ENCODE peak calls at places on chromosomes 2 and 18, in seven cellular contexts. One of them, this sample, is unnamed.

GRCh38 chr2:167342769-167343168 is 454.5 kb downstream of the XIRP2 start:
- DNase-seq in GM12865: no peak
- DNase-seq in stomach: no peak
- DNase-seq in spleen: no peak
- DNase-seq in endothelial cell of umbilical vein: peak
- DNase-seq in heart right ventricle: no peak
- DNase-seq in AG10803: no peak
- DNase-seq in this sample: peak

GRCh38 chr2:176999331-176999730 is 213.3 kb upstream of the HNRNPA3 start:
- DNase-seq in AG10803: peak
- DNase-seq in endothelial cell of umbilical vein: no peak
- DNase-seq in GM12865: peak
- DNase-seq in stomach: no peak
- DNase-seq in spleen: no peak
- DNase-seq in heart right ventricle: no peak
- DNase-seq in this sample: peak

GRCh38 chr2:218345491-218346176 is 11.0 kb upstream of the CATIP start:
- DNase-seq in AG10803: no peak
- DNase-seq in endothelial cell of umbilical vein: no peak
- DNase-seq in stomach: no peak
- DNase-seq in GM12865: no peak
- DNase-seq in spleen: no peak
- DNase-seq in heart right ventricle: no peak
- DNase-seq in this sample: no peak

GRCh38 chr18:32930695-32931301 is 158.0 kb upstream of the KLHL14 start:
- DNase-seq in endothelial cell of umbilical vein: peak
- DNase-seq in spleen: no peak
- DNase-seq in AG10803: peak
- DNase-seq in GM12865: peak
- DNase-seq in heart right ventricle: no peak
- DNase-seq in stomach: no peak
- DNase-seq in this sample: peak

GRCh38 chr2:218370410-218371063 is 11.5 kb upstream of the SLC11A1 start:
- DNase-seq in stomach: peak
- DNase-seq in endothelial cell of umbilical vein: no peak
- DNase-seq in GM12865: no peak
- DNase-seq in spleen: peak
- DNase-seq in heart right ventricle: no peak
- DNase-seq in AG10803: peak
- DNase-seq in this sample: peak

GRCh38 chr2:98570356-98570755 is 38.0 kb downstream of the COA5 start:
- DNase-seq in heart right ventricle: no peak
- DNase-seq in GM12865: no peak
- DNase-seq in stomach: no peak
- DNase-seq in endothelial cell of umbilical vein: no peak
- DNase-seq in spleen: no peak
- DNase-seq in AG10803: no peak
- DNase-seq in this sample: no peak

GRCh38 chr2:138949517-138949916 is 169.3 kb upstream of the NXPH2 start:
- DNase-seq in heart right ventricle: no peak
- DNase-seq in AG10803: no peak
- DNase-seq in GM12865: no peak
- DNase-seq in stomach: no peak
- DNase-seq in endothelial cell of umbilical vein: peak
- DNase-seq in spleen: no peak
- DNase-seq in this sample: no peak

GRCh38 chr18:42525905-42526304 is 570.9 kb downstream of the PIK3C3 start:
- DNase-seq in stomach: peak
- DNase-seq in AG10803: no peak
- DNase-seq in spleen: no peak
- DNase-seq in endothelial cell of umbilical vein: no peak
- DNase-seq in GM12865: no peak
- DNase-seq in heart right ventricle: no peak
- DNase-seq in this sample: no peak

GRCh38 chr18:11733031-11733430 is 44.0 kb downstream of the GNAL start:
- DNase-seq in spleen: peak
- DNase-seq in GM12865: peak
- DNase-seq in AG10803: peak
- DNase-seq in stomach: peak
- DNase-seq in endothelial cell of umbilical vein: peak
- DNase-seq in heart right ventricle: peak
- DNase-seq in this sample: peak

GRCh38 chr2:100235581-100235980 is 86.7 kb downstream of the LONRF2 start:
- DNase-seq in AG10803: no peak
- DNase-seq in heart right ventricle: no peak
- DNase-seq in spleen: peak
- DNase-seq in GM12865: no peak
- DNase-seq in endothelial cell of umbilical vein: no peak
- DNase-seq in stomach: peak
- DNase-seq in this sample: no peak

GRCh38 chr2:8399731-8400130 is 282.1 kb upstream of the ID2 start:
- DNase-seq in stomach: no peak
- DNase-seq in GM12865: no peak
- DNase-seq in endothelial cell of umbilical vein: no peak
- DNase-seq in AG10803: no peak
- DNase-seq in spleen: no peak
- DNase-seq in heart right ventricle: no peak
- DNase-seq in this sample: no peak

GRCh38 chr18:36381075-36381474 is 83.6 kb downstream of the FHOD3 start:
- DNase-seq in endothelial cell of umbilical vein: no peak
- DNase-seq in GM12865: no peak
- DNase-seq in spleen: no peak
- DNase-seq in AG10803: peak
- DNase-seq in heart right ventricle: no peak
- DNase-seq in stomach: no peak
- DNase-seq in this sample: no peak

GRCh38 chr18:54043484-54044256 is 180.8 kb downstream of the MBD2 start:
- DNase-seq in stomach: no peak
- DNase-seq in heart right ventricle: no peak
- DNase-seq in spleen: no peak
- DNase-seq in AG10803: no peak
- DNase-seq in GM12865: no peak
- DNase-seq in endothelial cell of umbilical vein: no peak
- DNase-seq in this sample: peak

GRCh38 chr2:74548919-74549684 is 4.6 kb downstream of the LOXL3 start:
- DNase-seq in GM12865: peak
- DNase-seq in spleen: peak
- DNase-seq in heart right ventricle: peak
- DNase-seq in AG10803: peak
- DNase-seq in endothelial cell of umbilical vein: peak
- DNase-seq in stomach: peak
- DNase-seq in this sample: no peak

GRCh38 chr2:95054016-95054415 is 28.5 kb downstream of the MAL start:
- DNase-seq in heart right ventricle: no peak
- DNase-seq in AG10803: no peak
- DNase-seq in spleen: peak
- DNase-seq in stomach: no peak
- DNase-seq in endothelial cell of umbilical vein: no peak
- DNase-seq in GM12865: no peak
- DNase-seq in this sample: no peak

GRCh38 chr2:3594493-3595281 is at the start of gene COLEC11:
- DNase-seq in heart right ventricle: peak
- DNase-seq in GM12865: no peak
- DNase-seq in endothelial cell of umbilical vein: peak
- DNase-seq in AG10803: peak
- DNase-seq in stomach: no peak
- DNase-seq in spleen: peak
- DNase-seq in this sample: peak

GRCh38 chr2:113251118-113251517 is 27.6 kb downstream of the PAX8 start:
- DNase-seq in heart right ventricle: no peak
- DNase-seq in stomach: no peak
- DNase-seq in endothelial cell of umbilical vein: no peak
- DNase-seq in spleen: no peak
- DNase-seq in AG10803: no peak
- DNase-seq in GM12865: peak
- DNase-seq in this sample: no peak

GRCh38 chr2:183010112-183010511 is 28.1 kb downstream of the NCKAP1 start:
- DNase-seq in heart right ventricle: peak
- DNase-seq in endothelial cell of umbilical vein: peak
- DNase-seq in GM12865: no peak
- DNase-seq in AG10803: peak
- DNase-seq in stomach: no peak
- DNase-seq in spleen: no peak
- DNase-seq in this sample: peak

GRCh38 chr2:178320011-178320410 is 125.7 kb downstream of the OSBPL6 start:
- DNase-seq in AG10803: no peak
- DNase-seq in spleen: no peak
- DNase-seq in endothelial cell of umbilical vein: no peak
- DNase-seq in GM12865: no peak
- DNase-seq in stomach: no peak
- DNase-seq in heart right ventricle: no peak
- DNase-seq in this sample: no peak

GRCh38 chr2:106719222-106719621 is 166.7 kb downstream of the ST6GAL2 start:
- DNase-seq in endothelial cell of umbilical vein: no peak
- DNase-seq in heart right ventricle: no peak
- DNase-seq in spleen: no peak
- DNase-seq in GM12865: no peak
- DNase-seq in stomach: no peak
- DNase-seq in AG10803: no peak
- DNase-seq in this sample: no peak

GRCh38 chr2:239041062-239041461 is 193.2 kb downstream of the TWIST2 start:
- DNase-seq in GM12865: no peak
- DNase-seq in AG10803: no peak
- DNase-seq in heart right ventricle: no peak
- DNase-seq in stomach: no peak
- DNase-seq in endothelial cell of umbilical vein: no peak
- DNase-seq in spleen: no peak
- DNase-seq in this sample: no peak

DNA sequence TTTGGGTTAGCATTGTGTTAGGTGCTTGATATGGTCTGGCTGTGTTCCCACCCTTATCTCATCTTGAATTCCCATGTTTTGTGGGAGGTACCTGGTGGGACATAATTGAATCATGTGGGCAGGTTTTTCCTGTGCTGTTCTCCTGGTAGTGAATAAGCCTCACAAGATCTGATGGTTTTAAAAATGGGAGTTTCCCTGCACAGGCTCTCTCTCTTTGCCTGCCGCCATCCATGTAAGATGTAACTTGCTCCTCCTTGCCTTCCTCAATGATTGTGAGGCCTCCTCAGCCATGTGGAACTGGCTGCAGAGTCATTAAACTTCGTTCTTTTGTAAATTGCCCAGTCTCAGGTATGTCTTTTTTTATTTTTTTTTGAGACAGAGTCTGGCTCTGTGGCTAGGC is 2.8 kb downstream of the MSH2 start:
- DNase-seq in GM12865: no peak
- DNase-seq in stomach: no peak
- DNase-seq in heart right ventricle: no peak
- DNase-seq in endothelial cell of umbilical vein: no peak
- DNase-seq in spleen: no peak
- DNase-seq in AG10803: no peak
- DNase-seq in this sample: no peak
- H3K4me3 ChIP-seq in GM12865: no peak
- H3K4me3 ChIP-seq in stomach: no peak
- H3K4me3 ChIP-seq in heart right ventricle: no peak
- H3K4me3 ChIP-seq in endothelial cell of umbilical vein: no peak
- H3K4me3 ChIP-seq in spleen: no peak
- H3K4me3 ChIP-seq in AG10803: no peak
- H3K4me3 ChIP-seq in this sample: no peak

DNA sequence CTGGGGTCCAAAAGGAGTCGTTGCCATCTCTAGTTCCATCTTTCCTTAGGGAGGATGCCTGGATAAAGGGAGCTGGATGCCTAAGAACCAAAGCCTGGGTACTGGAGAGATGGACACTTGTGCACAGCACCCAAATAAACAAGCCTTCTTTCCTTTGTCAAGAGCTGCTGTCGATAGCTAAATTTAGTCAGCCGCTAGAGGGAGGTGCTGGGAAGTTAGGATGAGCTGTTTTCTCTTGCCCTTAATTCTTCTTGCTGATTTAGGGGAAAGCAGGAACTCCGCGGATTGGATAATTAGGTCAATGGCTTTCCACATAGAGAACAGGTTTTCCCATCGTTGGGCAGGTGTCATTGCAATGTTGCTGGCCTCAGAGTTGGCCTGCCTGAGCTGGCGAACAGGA is 30.9 kb upstream of the SERPINB12 start:
- DNase-seq in spleen: no peak
- DNase-seq in stomach: no peak
- DNase-seq in AG10803: peak
- DNase-seq in endothelial cell of umbilical vein: peak
- DNase-seq in GM12865: peak
- DNase-seq in heart right ventricle: no peak
- DNase-seq in this sample: peak
- TF ChIP-seq CTCF in spleen: no peak
- TF ChIP-seq CTCF in stomach: no peak
- TF ChIP-seq CTCF in AG10803: peak
- TF ChIP-seq CTCF in endothelial cell of umbilical vein: peak
- TF ChIP-seq CTCF in GM12865: peak
- TF ChIP-seq CTCF in heart right ventricle: no peak
- TF ChIP-seq CTCF in this sample: peak

GRCh38 chr2:241339839-241340471 is 16.1 kb upstream of the FARP2 start:
- DNase-seq in heart right ventricle: no peak
- DNase-seq in endothelial cell of umbilical vein: no peak
- DNase-seq in spleen: no peak
- DNase-seq in AG10803: no peak
- DNase-seq in GM12865: no peak
- DNase-seq in stomach: no peak
- DNase-seq in this sample: peak

GRCh38 chr2:241330616-241330981 is 14.9 kb downstream of the SEPTIN2 start:
- DNase-seq in heart right ventricle: no peak
- DNase-seq in stomach: no peak
- DNase-seq in GM12865: no peak
- DNase-seq in AG10803: no peak
- DNase-seq in spleen: no peak
- DNase-seq in endothelial cell of umbilical vein: no peak
- DNase-seq in this sample: no peak

GRCh38 chr2:241329669-241330615 is 14.2 kb downstream of the SEPTIN2 start:
- DNase-seq in GM12865: no peak
- DNase-seq in endothelial cell of umbilical vein: no peak
- DNase-seq in stomach: no peak
- DNase-seq in AG10803: no peak
- DNase-seq in spleen: no peak
- DNase-seq in heart right ventricle: no peak
- DNase-seq in this sample: no peak

GRCh38 chr2:241340621-241341163 is 15.4 kb upstream of the FARP2 start:
- DNase-seq in GM12865: no peak
- DNase-seq in heart right ventricle: no peak
- DNase-seq in endothelial cell of umbilical vein: no peak
- DNase-seq in stomach: no peak
- DNase-seq in spleen: no peak
- DNase-seq in AG10803: no peak
- DNase-seq in this sample: no peak

GRCh38 chr2:241334813-241335212 is 19.1 kb downstream of the SEPTIN2 start:
- DNase-seq in AG10803: no peak
- DNase-seq in heart right ventricle: no peak
- DNase-seq in stomach: no peak
- DNase-seq in GM12865: no peak
- DNase-seq in endothelial cell of umbilical vein: no peak
- DNase-seq in spleen: no peak
- DNase-seq in this sample: no peak
- H3K4me3 ChIP-seq in AG10803: no peak
- H3K4me3 ChIP-seq in heart right ventricle: no peak
- H3K4me3 ChIP-seq in stomach: no peak
- H3K4me3 ChIP-seq in GM12865: no peak
- H3K4me3 ChIP-seq in endothelial cell of umbilical vein: no peak
- H3K4me3 ChIP-seq in spleen: no peak
- H3K4me3 ChIP-seq in this sample: no peak

DNA sequence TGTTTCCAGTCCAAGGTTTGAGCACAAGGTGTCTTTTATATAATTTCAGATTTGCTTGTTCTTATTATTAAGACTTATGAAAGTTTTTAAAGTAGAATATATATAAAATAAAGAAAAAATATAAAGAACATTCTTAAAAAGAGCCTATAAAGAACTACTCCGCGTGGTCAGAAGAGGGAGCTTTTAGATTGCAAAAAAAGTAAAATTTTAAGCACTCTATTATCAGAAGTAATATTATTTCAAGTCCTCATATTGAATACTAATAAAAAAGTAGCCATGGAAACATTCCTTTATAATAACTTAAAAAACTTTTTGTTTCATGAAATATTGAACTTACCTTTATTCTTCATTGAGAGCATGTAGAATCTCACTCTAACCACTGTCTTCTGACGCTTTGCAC is 51.4 kb downstream of the LINC00305 start:
- DNase-seq in GM12865: no peak
- DNase-seq in stomach: no peak
- DNase-seq in AG10803: no peak
- DNase-seq in spleen: no peak
- DNase-seq in endothelial cell of umbilical vein: peak
- DNase-seq in heart right ventricle: no peak
- DNase-seq in this sample: peak
- TF ChIP-seq CTCF in GM12865: no peak
- TF ChIP-seq CTCF in stomach: no peak
- TF ChIP-seq CTCF in AG10803: no peak
- TF ChIP-seq CTCF in spleen: no peak
- TF ChIP-seq CTCF in endothelial cell of umbilical vein: no peak
- TF ChIP-seq CTCF in heart right ventricle: no peak
- TF ChIP-seq CTCF in this sample: no peak

This sample was measured in fibroblast of pulmonary artery.